ENCODE peak calls at places on chromosomes 2 and 18, in five cellular contexts. K, Z, Q, O and P are unnamed samples. For H3K27me3, the result is how much of the 10 kb centered on the place peaks cover.

GRCh38 chr18:11946756-11947155 is 34.6 kb upstream of the IMPA2 start:
- DNase-seq in Z (peak), K (peak), O (peak), Q (no peak), P (no peak)

GRCh38 chr2:211816739-211817138 is 721.9 kb downstream of the ERBB4 start:
- DNase-seq in Z (no peak), K (no peak), O (no peak), Q (no peak), P (no peak)

GRCh38 chr2:57862153-57862552 is 184.5 kb upstream of the VRK2 start:
- DNase-seq in O (no peak), K (no peak), Z (no peak), Q (no peak), P (no peak)

GRCh38 chr2:185188656-185189055 is 549.9 kb upstream of the FSIP2 start:
- DNase-seq in Z (no peak), O (no peak), Q (no peak), K (no peak), P (no peak)

GRCh38 chr2:239605976-239606375 is 205.2 kb upstream of the HDAC4 start:
- DNase-seq in Z (no peak), O (no peak), Q (peak), K (no peak), P (no peak)

GRCh38 chr2:72147303-72147970 is at the start of gene CYP26B1:
- DNase-seq in O (no peak), Z (no peak), Q (peak), K (peak), P (no peak)

GRCh38 chr18:37499913-37500312 is 65.7 kb downstream of the CELF4 start:
- DNase-seq in K (no peak), O (no peak), Q (no peak), Z (no peak), P (no peak)

GRCh38 chr2:205141381-205141780 is 540.9 kb upstream of the NRP2 start:
- DNase-seq in O (no peak), Z (no peak), Q (no peak), K (no peak), P (no peak)

GRCh38 chr2:227163998-227164744 is at the start of the genes COL4A3 and COL4A4:
- DNase-seq in O (no peak), Q (peak), K (peak), Z (peak), P (no peak)

GRCh38 chr2:133885847-133886246 is 317.6 kb upstream of the NCKAP5 start:
- DNase-seq in O (no peak), K (no peak), Z (no peak), Q (no peak), P (no peak)
- H3K27me3 ChIP-seq in O (under half), K (under half), Z (under half), Q (under half), P (under half)

GRCh38 chr2:8544786-8545631 is 136.8 kb upstream of the ID2 start:
- DNase-seq in Z (no peak), O (peak), Q (peak), K (peak), P (peak)
- TF ChIP-seq CTCF in Z (no peak), O (no peak), Q (no peak), K (no peak), P (no peak)

GRCh38 chr2:28394997-28395333 is 2.3 kb downstream of the FOSL2 start:
- DNase-seq in Q (no peak), O (no peak), Z (no peak), K (no peak), P (no peak)

GRCh38 chr2:28391564-28392296 is 928 bp upstream of the FOSL2 start:
- DNase-seq in K (peak), Q (peak), Z (peak), O (peak), P (peak)

GRCh38 chr2:28392297-28393114 is at the start of gene FOSL2:
- DNase-seq in Z (peak), K (peak), O (peak), Q (peak), P (peak)

GRCh38 chr2:28394331-28394877 is 1.7 kb downstream of the FOSL2 start:
- DNase-seq in Q (peak), K (peak), Z (peak), O (peak), P (no peak)

GRCh38 chr2:28393115-28393836 is 618 bp downstream of the FOSL2 start:
- DNase-seq in O (peak), Z (peak), K (peak), Q (peak), P (no peak)
- H3K27me3 ChIP-seq in O (under half), Z (under half), K (under half), Q (under half), P (under half)

DNA sequence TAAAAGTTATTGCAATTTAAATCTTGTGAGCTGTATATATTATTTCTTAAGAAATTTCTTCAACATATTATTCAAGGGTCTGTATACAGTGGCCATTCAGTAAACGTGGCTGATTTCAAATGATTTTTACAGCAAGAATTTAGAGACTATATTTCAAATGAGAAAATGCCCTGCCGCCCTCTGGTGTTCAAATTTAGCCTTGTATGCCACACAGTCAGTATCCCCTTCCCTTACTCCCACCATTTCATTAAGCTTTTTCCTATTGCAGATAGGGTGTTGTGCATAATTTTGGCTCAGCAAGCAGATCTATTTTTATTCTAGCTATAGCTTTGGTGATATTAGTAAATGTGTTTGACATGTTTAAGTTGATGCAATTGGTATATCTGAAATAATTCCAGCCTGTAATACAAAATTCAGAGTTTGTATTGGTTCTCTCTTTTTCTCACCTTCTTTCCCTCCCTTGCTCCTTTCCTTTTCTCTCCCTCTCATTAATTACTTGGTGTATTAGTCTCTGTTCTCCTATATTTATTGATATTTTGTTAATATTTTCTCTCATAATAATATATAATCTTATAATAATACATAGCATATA is 22.8 kb upstream of the SCN7A start:
- DNase-seq in Q (peak), K (no peak), Z (no peak), O (peak), P (no peak)
- TF ChIP-seq CTCF in Q (peak), K (peak), Z (no peak), O (peak), P (no peak)

DNA sequence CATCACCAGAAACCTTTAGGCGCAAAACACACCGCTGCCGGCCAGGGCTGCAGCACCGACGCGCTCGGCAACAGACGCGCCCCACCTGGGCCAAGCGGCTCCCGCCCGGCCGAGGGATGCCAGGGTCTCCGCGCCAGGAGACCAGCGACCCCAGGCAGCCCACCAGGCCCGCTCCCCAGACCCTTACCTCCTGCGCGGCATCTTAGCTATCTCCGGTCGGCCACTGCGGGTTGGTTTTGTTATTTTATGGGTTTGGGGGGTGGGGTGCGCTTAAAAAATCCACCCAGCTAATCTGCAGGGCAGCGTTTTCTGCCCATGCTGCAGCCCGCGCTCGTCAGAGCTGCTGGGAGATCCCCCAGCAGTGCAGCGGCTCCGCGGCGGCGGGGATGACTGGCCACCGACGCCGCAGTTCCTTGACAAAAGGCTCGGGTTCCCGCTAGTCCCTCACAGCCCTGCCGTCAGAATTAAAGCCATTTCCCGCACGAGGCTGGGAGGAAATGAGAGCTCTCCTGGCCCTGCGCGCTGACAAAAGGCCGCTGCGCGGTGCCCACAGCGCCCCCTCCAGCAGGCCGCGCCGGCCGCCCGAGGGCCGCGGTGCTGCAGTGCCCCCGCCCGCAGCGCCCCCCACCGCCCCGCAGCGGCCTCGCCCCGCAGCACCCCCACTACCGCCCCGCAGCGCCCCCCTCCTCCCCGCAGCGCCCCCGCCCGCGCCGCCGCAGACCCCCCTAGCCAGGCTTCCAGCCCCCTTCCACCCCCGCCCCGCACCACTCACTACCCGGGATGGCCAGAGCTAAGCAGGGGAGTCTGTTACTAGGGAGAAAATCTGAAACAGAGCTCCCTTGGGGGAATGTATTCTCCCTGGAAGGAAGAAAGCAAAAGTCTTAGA is at the start of gene ADD2:
- DNase-seq in O (peak), Q (no peak), K (peak), Z (peak), P (no peak)
- H3K27me3 ChIP-seq in O (under half), Q (under half), K (under half), Z (under half), P (under half)

DNA sequence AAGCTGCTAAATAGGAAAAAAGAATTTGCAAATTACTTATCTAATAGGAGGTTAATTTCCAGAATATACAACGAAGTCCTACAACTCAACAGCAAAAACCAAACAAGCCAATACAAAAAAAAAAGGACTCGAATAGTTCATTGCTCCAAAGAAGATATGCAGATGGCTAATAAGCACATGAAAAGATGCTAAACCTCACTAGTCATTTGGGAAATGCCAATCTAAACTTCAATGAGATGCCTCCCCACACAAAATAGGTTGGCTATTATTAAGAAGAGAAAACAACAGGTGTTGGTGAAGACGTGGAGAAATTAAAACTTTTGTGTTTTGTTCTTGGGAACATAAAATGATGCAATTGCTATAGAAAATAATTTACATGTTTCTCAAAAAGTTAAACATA is 1634.4 kb upstream of the DDX18 start:
- DNase-seq in O (no peak), Q (no peak), Z (no peak), K (no peak), P (no peak)
- TF ChIP-seq CTCF in O (no peak), Q (no peak), Z (no peak), K (no peak), P (no peak)

DNA sequence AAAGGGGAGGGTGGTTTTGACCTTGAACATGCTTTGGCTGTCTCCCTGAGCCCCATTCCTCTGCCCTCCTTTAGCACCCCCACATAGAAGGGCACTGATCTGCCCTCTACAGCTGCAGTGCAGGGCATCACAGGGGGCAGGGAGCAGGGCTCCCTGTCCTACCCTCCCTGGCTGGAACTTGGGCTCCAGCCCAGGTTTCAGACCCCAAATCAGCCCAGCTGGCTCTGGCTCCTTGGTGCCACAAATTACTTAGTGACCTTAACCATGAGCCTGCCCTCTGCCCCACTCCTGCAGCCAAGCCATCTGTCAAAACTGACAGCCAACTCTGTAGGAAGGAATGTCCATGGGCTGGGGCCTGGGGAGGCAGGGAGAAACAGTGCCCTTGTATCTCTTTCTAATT is 105.6 kb downstream of the MAPK4 start:
- DNase-seq in Z (no peak), O (no peak), Q (no peak), K (no peak), P (no peak)
- H3K27me3 ChIP-seq in Z (under half), O (under half), Q (under half), K (under half), P (under half)